ENCODE peak calls at places on chromosomes 13 and 19, in five cellular contexts. One of them, this sample, is unnamed.
A peak's percentile ranks its signal among the peaks of the same experiment; 100 is the strongest.

GRCh38 chr19:15479391-15480345 is at the start of gene PGLYRP2:
- DNase-seq in OCI-LY7: no peak
- DNase-seq in GM23338: peak; percentile 30
- DNase-seq in PC-3: peak; percentile 48
- DNase-seq in MM.1S: no peak
- DNase-seq in this sample: no peak

GRCh38 chr19:34277244-34277643 is 22.9 kb downstream of the GARRE1 start:
- DNase-seq in GM23338: no peak
- DNase-seq in PC-3: no peak
- DNase-seq in MM.1S: no peak
- DNase-seq in OCI-LY7: no peak
- DNase-seq in this sample: no peak

GRCh38 chr13:40230833-40231266 is 435.6 kb downstream of the FOXO1 start:
- DNase-seq in OCI-LY7: no peak
- DNase-seq in MM.1S: no peak
- DNase-seq in PC-3: peak; percentile 6
- DNase-seq in GM23338: no peak
- DNase-seq in this sample: peak; percentile 13

GRCh38 chr19:9848060-9848459 is 12.9 kb downstream of the PIN1 start:
- DNase-seq in GM23338: peak; percentile 72
- DNase-seq in OCI-LY7: peak; percentile 10
- DNase-seq in MM.1S: peak; percentile 23
- DNase-seq in PC-3: peak; percentile 49
- DNase-seq in this sample: no peak

GRCh38 chr13:40503026-40503425 is 163.4 kb downstream of the FOXO1 start:
- DNase-seq in OCI-LY7: no peak
- DNase-seq in GM23338: no peak
- DNase-seq in MM.1S: no peak
- DNase-seq in PC-3: no peak
- DNase-seq in this sample: no peak

GRCh38 chr13:93227280-93227905 is 786 bp downstream of the GPC6 start:
- DNase-seq in OCI-LY7: no peak
- DNase-seq in MM.1S: peak; percentile 28
- DNase-seq in PC-3: peak; percentile 43
- DNase-seq in GM23338: peak; percentile 66
- DNase-seq in this sample: peak; percentile 69

GRCh38 chr19:48351341-48351752 is 12.4 kb downstream of the TMEM143 start:
- DNase-seq in MM.1S: peak; percentile 78
- DNase-seq in GM23338: peak; percentile 88
- DNase-seq in PC-3: peak; percentile 67
- DNase-seq in OCI-LY7: peak; percentile 69
- DNase-seq in this sample: peak; percentile 70

GRCh38 chr13:29541400-29541799 is 54.1 kb downstream of the SLC7A1 start:
- DNase-seq in MM.1S: no peak
- DNase-seq in OCI-LY7: no peak
- DNase-seq in PC-3: no peak
- DNase-seq in GM23338: no peak
- DNase-seq in this sample: no peak

GRCh38 chr13:77859450-77859849 is 59.2 kb downstream of the EDNRB start:
- DNase-seq in MM.1S: no peak
- DNase-seq in GM23338: no peak
- DNase-seq in OCI-LY7: no peak
- DNase-seq in PC-3: no peak
- DNase-seq in this sample: no peak

GRCh38 chr13:23510544-23510916 is 59.7 kb upstream of the TNFRSF19 start:
- DNase-seq in GM23338: no peak
- DNase-seq in PC-3: no peak
- DNase-seq in OCI-LY7: no peak
- DNase-seq in MM.1S: no peak
- DNase-seq in this sample: no peak

GRCh38 chr19:719636-720377 is 11.1 kb downstream of the PALM start:
- DNase-seq in PC-3: no peak
- DNase-seq in GM23338: peak; percentile 49
- DNase-seq in MM.1S: no peak
- DNase-seq in OCI-LY7: no peak
- DNase-seq in this sample: no peak

GRCh38 chr13:53010374-53011105 is 18.1 kb upstream of the OLFM4 start:
- DNase-seq in OCI-LY7: no peak
- DNase-seq in PC-3: peak; percentile 35
- DNase-seq in GM23338: no peak
- DNase-seq in MM.1S: no peak
- DNase-seq in this sample: peak; percentile 46

GRCh38 chr19:8361921-8362793 is 1.8 kb upstream of the ANGPTL4 start:
- DNase-seq in PC-3: peak; percentile 100
- DNase-seq in OCI-LY7: no peak
- DNase-seq in GM23338: no peak
- DNase-seq in MM.1S: peak; percentile 15
- DNase-seq in this sample: peak; percentile 90

GRCh38 chr13:87089391-87089790 is 581.8 kb upstream of the SLITRK5 start:
- DNase-seq in MM.1S: no peak
- DNase-seq in OCI-LY7: no peak
- DNase-seq in GM23338: peak; percentile 11
- DNase-seq in PC-3: peak; percentile 47
- DNase-seq in this sample: no peak

GRCh38 chr13:45521292-45521691 is 56.6 kb downstream of the COG3 start:
- DNase-seq in GM23338: no peak
- DNase-seq in PC-3: peak; percentile 79
- DNase-seq in OCI-LY7: no peak
- DNase-seq in MM.1S: no peak
- DNase-seq in this sample: peak; percentile 35

GRCh38 chr13:35824395-35824794 is 306.8 kb downstream of the DCLK1 start:
- DNase-seq in MM.1S: no peak
- DNase-seq in GM23338: no peak
- DNase-seq in PC-3: no peak
- DNase-seq in OCI-LY7: no peak
- DNase-seq in this sample: no peak

GRCh38 chr13:49858183-49858856 is 65.8 kb upstream of the KPNA3 start:
- DNase-seq in PC-3: peak; percentile 86
- DNase-seq in GM23338: no peak
- DNase-seq in OCI-LY7: no peak
- DNase-seq in MM.1S: no peak
- DNase-seq in this sample: peak; percentile 71

GRCh38 chr13:51453308-51453958 is 597 bp upstream of the INTS6 start:
- DNase-seq in GM23338: peak; percentile 74
- DNase-seq in MM.1S: peak; percentile 59
- DNase-seq in OCI-LY7: peak; percentile 84
- DNase-seq in PC-3: no peak
- DNase-seq in this sample: peak; percentile 91

GRCh38 chr19:38425222-38425809 is 703 bp downstream of the RASGRP4 start:
- DNase-seq in OCI-LY7: no peak
- DNase-seq in GM23338: no peak
- DNase-seq in PC-3: no peak
- DNase-seq in MM.1S: no peak
- DNase-seq in this sample: no peak

GRCh38 chr13:71979616-71980015 is 112.6 kb upstream of the DACH1 start:
- DNase-seq in MM.1S: peak; percentile 17
- DNase-seq in GM23338: peak; percentile 49
- DNase-seq in OCI-LY7: peak; percentile 2
- DNase-seq in PC-3: peak; percentile 16
- DNase-seq in this sample: peak; percentile 23
- TF ChIP-seq CTCF in MM.1S: peak; percentile 35
- TF ChIP-seq CTCF in GM23338: peak; percentile 70
- TF ChIP-seq CTCF in OCI-LY7: peak; percentile 58
- TF ChIP-seq CTCF in PC-3: peak; percentile 48
- TF ChIP-seq CTCF in this sample: peak; percentile 32

GRCh38 chr13:106846571-106846970 is 278.6 kb upstream of the ARGLU1 start:
- DNase-seq in MM.1S: no peak
- DNase-seq in GM23338: no peak
- DNase-seq in PC-3: peak; percentile 4
- DNase-seq in OCI-LY7: no peak
- DNase-seq in this sample: no peak

GRCh38 chr13:106847049-106847448 is 279.1 kb upstream of the ARGLU1 start:
- DNase-seq in OCI-LY7: no peak
- DNase-seq in PC-3: peak; percentile 72
- DNase-seq in GM23338: no peak
- DNase-seq in MM.1S: no peak
- DNase-seq in this sample: no peak

DNA sequence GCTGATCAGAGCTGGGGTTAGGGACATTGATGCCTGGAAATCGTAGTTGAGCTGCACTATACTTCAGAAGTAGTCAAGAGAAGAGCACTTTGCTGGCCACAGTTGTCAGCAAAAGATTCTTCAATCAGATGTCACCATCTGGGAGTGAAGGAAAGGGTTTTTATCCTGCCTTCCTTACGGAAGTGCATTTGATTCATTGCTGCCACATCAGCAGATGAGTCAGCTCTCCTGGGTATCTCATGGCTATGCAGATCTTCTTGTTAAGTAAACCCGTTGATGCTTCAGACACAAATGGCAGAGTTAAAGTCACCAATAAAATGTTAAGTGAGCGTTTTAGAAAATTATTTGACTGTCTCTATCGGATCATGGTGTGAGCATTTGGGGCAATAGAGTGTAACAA is 283.3 kb upstream of the ARGLU1 start:
- DNase-seq in PC-3: peak; percentile 57
- DNase-seq in GM23338: no peak
- DNase-seq in MM.1S: no peak
- DNase-seq in OCI-LY7: no peak
- DNase-seq in this sample: no peak
- H3K9me2 ChIP-seq in PC-3: no peaks in the 10 kb centered on the region
- H3K9me2 ChIP-seq in GM23338: peaks cover 17% of the 10 kb centered on the region
- H3K9me2 ChIP-seq in MM.1S: no peaks in the 10 kb centered on the region
- H3K9me2 ChIP-seq in OCI-LY7: no peaks in the 10 kb centered on the region
- H3K9me2 ChIP-seq in this sample: no peaks in the 10 kb centered on the region

GRCh38 chr13:26706381-26706780 is 54.2 kb downstream of the GPR12 start:
- DNase-seq in OCI-LY7: no peak
- DNase-seq in GM23338: peak; percentile 22
- DNase-seq in MM.1S: no peak
- DNase-seq in PC-3: no peak
- DNase-seq in this sample: no peak
- TF ChIP-seq CTCF in OCI-LY7: peak; percentile 29
- TF ChIP-seq CTCF in GM23338: peak; percentile 41
- TF ChIP-seq CTCF in MM.1S: no peak
- TF ChIP-seq CTCF in PC-3: no peak
- TF ChIP-seq CTCF in this sample: no peak

DNA sequence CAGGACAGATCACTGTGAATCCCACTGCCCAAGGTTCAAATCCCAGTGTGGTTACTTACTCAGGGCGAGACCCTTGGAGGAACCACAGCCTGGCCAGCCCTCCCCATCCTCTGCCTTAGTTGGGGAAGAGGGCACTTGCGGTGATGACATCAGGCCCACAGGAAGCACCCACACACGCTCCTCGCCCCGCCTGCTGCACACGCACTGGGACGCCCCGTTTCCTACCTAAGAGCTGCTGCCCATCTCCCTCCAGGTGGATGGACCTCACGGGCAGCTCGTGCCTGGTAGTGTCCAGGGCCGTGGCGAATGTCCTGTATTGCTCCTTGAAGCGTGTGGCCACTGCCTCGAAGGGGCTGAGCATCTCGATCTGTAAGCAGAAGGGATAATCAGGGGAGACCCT is 19.6 kb downstream of the HAUS8 start:
- DNase-seq in MM.1S: no peak
- DNase-seq in PC-3: no peak
- DNase-seq in GM23338: no peak
- DNase-seq in OCI-LY7: no peak
- DNase-seq in this sample: no peak
- H3K9me2 ChIP-seq in MM.1S: no peaks in the 10 kb centered on the region
- H3K9me2 ChIP-seq in PC-3: no peaks in the 10 kb centered on the region
- H3K9me2 ChIP-seq in GM23338: no peaks in the 10 kb centered on the region
- H3K9me2 ChIP-seq in OCI-LY7: no peaks in the 10 kb centered on the region
- H3K9me2 ChIP-seq in this sample: no peaks in the 10 kb centered on the region

GRCh38 chr19:53944416-53944815 is 18.3 kb upstream of the CACNG8 start:
- DNase-seq in OCI-LY7: no peak
- DNase-seq in GM23338: no peak
- DNase-seq in MM.1S: no peak
- DNase-seq in PC-3: no peak
- DNase-seq in this sample: no peak

GRCh38 chr19:53945441-53945840 is 17.3 kb upstream of the CACNG8 start:
- DNase-seq in OCI-LY7: no peak
- DNase-seq in PC-3: peak; percentile 35
- DNase-seq in GM23338: peak; percentile 89
- DNase-seq in MM.1S: no peak
- DNase-seq in this sample: no peak

GRCh38 chr19:53945998-53946397 is 16.7 kb upstream of the CACNG8 start:
- DNase-seq in OCI-LY7: no peak
- DNase-seq in MM.1S: no peak
- DNase-seq in PC-3: no peak
- DNase-seq in GM23338: no peak
- DNase-seq in this sample: no peak

GRCh38 chr19:53944933-53945332 is 17.8 kb upstream of the CACNG8 start:
- DNase-seq in OCI-LY7: no peak
- DNase-seq in GM23338: no peak
- DNase-seq in MM.1S: no peak
- DNase-seq in PC-3: no peak
- DNase-seq in this sample: no peak

GRCh38 chr19:53942001-53942786 is 20.5 kb upstream of the CACNG8 start:
- DNase-seq in OCI-LY7: no peak
- DNase-seq in PC-3: peak; percentile 19
- DNase-seq in GM23338: peak; percentile 99
- DNase-seq in MM.1S: no peak
- DNase-seq in this sample: peak; percentile 24
- TF ChIP-seq CTCF in OCI-LY7: no peak
- TF ChIP-seq CTCF in PC-3: peak; percentile 24
- TF ChIP-seq CTCF in GM23338: peak; percentile 92
- TF ChIP-seq CTCF in MM.1S: no peak
- TF ChIP-seq CTCF in this sample: no peak

GRCh38 chr19:54336893-54337857 is 1.8 kb downstream of the LILRA4 start:
- DNase-seq in GM23338: no peak
- DNase-seq in OCI-LY7: no peak
- DNase-seq in PC-3: no peak
- DNase-seq in MM.1S: no peak
- DNase-seq in this sample: no peak

GRCh38 chr19:54333586-54334298 is 5.2 kb downstream of the LILRA4 start:
- DNase-seq in PC-3: no peak
- DNase-seq in OCI-LY7: no peak
- DNase-seq in GM23338: no peak
- DNase-seq in MM.1S: no peak
- DNase-seq in this sample: no peak

GRCh38 chr19:54335979-54336892 is 2.7 kb downstream of the LILRA4 start:
- DNase-seq in MM.1S: no peak
- DNase-seq in GM23338: no peak
- DNase-seq in PC-3: no peak
- DNase-seq in OCI-LY7: no peak
- DNase-seq in this sample: no peak

GRCh38 chr19:54337858-54338230 is 1.1 kb downstream of the LILRA4 start:
- DNase-seq in GM23338: no peak
- DNase-seq in MM.1S: no peak
- DNase-seq in PC-3: no peak
- DNase-seq in OCI-LY7: no peak
- DNase-seq in this sample: no peak

GRCh38 chr19:54335164-54335563 is 3.8 kb downstream of the LILRA4 start:
- DNase-seq in PC-3: no peak
- DNase-seq in OCI-LY7: no peak
- DNase-seq in GM23338: peak; percentile 57
- DNase-seq in MM.1S: no peak
- DNase-seq in this sample: no peak
- H3K9me2 ChIP-seq in PC-3: no peaks in the 10 kb centered on the region
- H3K9me2 ChIP-seq in OCI-LY7: no peaks in the 10 kb centered on the region
- H3K9me2 ChIP-seq in GM23338: no peaks in the 10 kb centered on the region
- H3K9me2 ChIP-seq in MM.1S: no peaks in the 10 kb centered on the region
- H3K9me2 ChIP-seq in this sample: no peaks in the 10 kb centered on the region

This sample was measured in hepatocyte.